ENCODE peak calls at places on chromosomes 12 and 14, in six cellular contexts. I is sigmoid colon, X is stomach, C is breast epithelium, B is tibial nerve, A is IMR-90. G is an unnamed sample.

GRCh38 chr14:73325630-73326299 is 88.5 kb downstream of the PAPLN start:
- DNase-seq in I (no peak), X (no peak), C (no peak), B (no peak), A (no peak), G (no peak)

GRCh38 chr14:54699735-54700134 is 132.8 kb downstream of the SAMD4A start:
- DNase-seq in I (no peak), X (no peak), C (no peak), B (no peak), A (no peak), G (no peak)

GRCh38 chr14:56452989-56453388 is 126.6 kb upstream of the TMEM260 start:
- DNase-seq in I (no peak), X (no peak), C (no peak), B (no peak), A (no peak), G (no peak)

GRCh38 chr14:59123526-59123925 is 64.9 kb upstream of the DAAM1 start:
- DNase-seq in I (no peak), X (no peak), C (no peak), B (peak; percentile 44), A (peak; percentile 32), G (no peak)

GRCh38 chr12:95605087-95605486 is 53.8 kb upstream of the USP44 start:
- DNase-seq in I (no peak), X (no peak), C (no peak), B (no peak), A (peak; percentile 77), G (no peak)

GRCh38 chr14:101537286-101537685 is 24.0 kb upstream of the DIO3 start:
- DNase-seq in I (no peak), X (no peak), C (no peak), B (no peak), A (no peak), G (no peak)

GRCh38 chr12:121494093-121494787 is 86.6 kb downstream of the KDM2B start:
- DNase-seq in I (no peak), X (peak; percentile 46), C (no peak), B (peak; percentile 33), A (peak; percentile 33), G (no peak)

GRCh38 chr12:15700595-15700994 is 88.6 kb downstream of the EPS8 start:
- DNase-seq in I (no peak), X (no peak), C (no peak), B (no peak), A (peak; percentile 95), G (no peak)

GRCh38 chr14:103539056-103539825 is 10.2 kb downstream of the TRMT61A start:
- DNase-seq in I (no peak), X (no peak), C (no peak), B (no peak), A (no peak), G (no peak)

DNA sequence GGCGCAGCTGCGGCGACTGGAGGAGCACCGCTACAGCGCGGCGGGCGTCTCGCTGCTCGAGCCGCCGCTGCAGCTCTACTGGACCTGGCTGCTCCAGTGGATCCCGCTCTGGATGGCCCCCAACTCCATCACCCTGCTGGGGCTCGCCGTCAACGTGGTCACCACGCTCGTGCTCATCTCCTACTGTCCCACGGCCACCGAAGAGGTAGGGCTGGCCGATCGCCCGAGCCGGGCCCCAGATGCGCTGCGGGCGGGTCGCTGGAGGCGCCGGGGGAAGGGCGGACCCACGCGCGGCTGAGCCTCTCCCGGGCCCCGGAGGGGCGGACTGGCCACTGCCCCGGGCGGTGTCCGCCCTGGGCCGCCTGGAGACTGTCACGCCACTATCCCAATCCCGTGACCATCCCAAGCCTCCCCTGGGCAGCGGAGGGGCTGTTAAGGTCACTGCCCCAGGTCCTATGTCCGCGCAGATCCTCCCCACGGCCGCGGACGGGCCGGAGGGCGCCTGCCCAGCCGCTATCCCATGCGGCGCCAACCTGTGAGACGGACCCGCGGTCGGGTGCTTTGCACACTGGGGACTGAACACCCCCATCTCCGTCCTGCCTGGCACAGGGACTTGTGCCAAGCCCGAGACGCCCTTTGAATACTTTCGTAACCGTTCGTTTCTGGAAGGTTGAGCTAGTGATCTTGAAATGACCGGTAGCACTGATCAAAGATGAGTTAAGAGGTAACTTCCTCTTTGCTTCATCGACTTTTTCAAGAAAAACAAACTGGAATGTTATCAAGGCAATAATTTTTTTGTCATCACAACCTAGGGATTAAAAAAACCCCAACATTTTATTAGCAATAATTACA is 716 bp downstream of the CHPT1 start:
- DNase-seq in I (peak; percentile 82), X (peak; percentile 64), C (no peak), B (peak; percentile 25), A (peak; percentile 7), G (peak; percentile 55)
- TF ChIP-seq POLR2A in I (no peak), X (no peak), C (no peak), B (no peak), A (no peak), G (peak; percentile 16)

DNA sequence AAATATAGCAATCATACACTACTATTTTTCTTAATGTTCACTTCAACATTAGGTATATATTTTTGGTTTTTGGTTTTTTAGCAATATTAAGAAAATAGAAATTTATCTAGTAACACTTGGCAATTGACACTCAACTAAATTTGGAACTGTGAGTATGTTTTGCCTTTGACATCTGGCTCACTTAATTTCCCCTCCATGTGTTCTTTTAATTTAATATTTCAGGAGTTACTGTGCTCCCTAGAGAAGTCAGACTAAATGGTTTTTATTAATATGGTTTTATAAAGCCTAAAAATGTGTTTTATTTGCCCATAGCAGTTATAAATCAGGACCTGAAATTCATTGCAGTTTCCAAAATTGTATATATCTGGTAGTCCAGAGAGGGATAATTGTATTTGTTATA is 175.3 kb upstream of the AVPR1A start:
- DNase-seq in I (no peak), X (no peak), C (no peak), B (no peak), A (no peak), G (no peak)
- H3K27ac ChIP-seq in I (no peak overlapping the region), X (no peak overlapping the region), C (no peak overlapping the region), B (no peak overlapping the region), A (no peak overlapping the region), G (no peak overlapping the region)

GRCh38 chr14:39956372-39956771 is 524.1 kb upstream of the FBXO33 start:
- DNase-seq in I (no peak), X (no peak), C (no peak), B (no peak), A (no peak), G (no peak)
- TF ChIP-seq CTCF in I (no peak), X (no peak), C (no peak), B (no peak), A (no peak), G (no peak)

DNA sequence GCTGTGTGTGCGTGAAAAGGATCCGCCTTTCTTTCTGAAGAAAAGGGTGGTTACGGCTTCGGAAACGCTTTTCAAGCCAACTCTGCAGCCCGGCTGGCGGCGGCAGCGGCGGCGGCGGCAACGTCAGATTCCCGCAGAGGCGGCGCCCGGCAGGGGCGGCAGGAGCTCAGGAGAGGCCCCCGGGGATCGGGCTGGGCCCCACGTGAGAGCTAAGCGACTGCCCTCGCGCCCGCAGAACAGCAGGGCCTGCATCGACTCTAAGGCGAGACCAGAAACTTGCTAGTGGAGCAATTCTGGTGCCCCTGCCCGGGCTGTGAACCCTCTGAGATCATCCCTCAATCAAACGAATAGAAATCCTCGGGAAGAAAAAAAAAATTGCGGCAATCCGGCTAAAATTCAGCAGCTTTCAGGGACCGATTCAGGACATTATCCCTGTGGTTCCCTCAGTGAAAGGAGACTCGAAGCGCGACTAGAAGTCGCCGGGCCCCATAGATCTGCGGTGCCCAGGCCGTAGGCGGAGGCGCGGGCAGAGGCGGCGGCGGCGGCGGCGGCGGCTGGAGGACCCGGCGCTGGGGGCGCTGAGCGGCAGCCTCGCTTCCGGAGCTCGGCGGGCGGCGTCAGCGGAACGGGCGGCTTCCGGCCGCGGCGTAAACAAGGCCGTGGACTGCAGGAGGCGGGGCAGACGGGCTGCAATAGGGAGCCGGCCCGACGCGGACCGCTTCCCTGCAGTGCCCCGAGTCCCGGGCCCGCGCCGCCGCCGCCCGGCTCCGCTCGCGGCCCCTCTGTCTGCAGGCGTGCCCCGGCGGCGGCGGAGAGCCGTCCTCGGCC is at the start of gene KLHDC2:
- DNase-seq in I (peak; percentile 93), X (peak; percentile 93), C (peak; percentile 87), B (peak; percentile 72), A (peak; percentile 88), G (peak; percentile 87)
- TF ChIP-seq POLR2A in I (no peak), X (no peak), C (peak; percentile 32), B (peak; percentile 92), A (peak; percentile 91), G (peak; percentile 98)

DNA sequence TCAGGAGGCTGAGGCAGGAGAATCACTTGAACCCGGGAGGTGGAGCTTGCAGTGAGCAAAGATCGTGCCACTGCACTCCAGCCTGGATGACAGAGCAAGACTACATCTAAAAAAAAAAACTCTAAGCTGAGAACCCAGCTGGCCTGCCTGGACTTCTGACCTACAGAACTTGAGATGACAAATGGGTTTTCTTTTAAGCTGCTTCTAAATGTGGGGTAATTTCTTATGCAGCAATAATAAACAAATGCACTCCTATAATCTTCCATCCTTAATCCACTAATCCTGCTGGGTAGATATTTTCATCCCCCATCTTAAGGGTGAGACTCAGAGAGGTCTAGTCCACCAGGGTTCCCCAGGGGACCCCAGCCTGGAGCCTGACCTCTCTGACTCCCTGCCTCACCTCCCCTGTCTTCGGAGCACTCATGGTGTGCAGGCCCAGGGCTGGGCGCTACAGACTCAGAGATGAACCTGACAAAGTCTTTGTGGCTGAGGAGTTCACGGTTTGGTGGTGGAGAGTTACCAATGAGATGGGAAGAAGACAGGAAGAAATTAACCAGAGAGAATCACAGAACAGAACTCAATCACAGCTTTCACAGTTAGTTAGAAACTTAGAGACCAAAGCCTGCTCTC is 39.7 kb upstream of the BDKRB2 start:
- DNase-seq in I (peak; percentile 52), X (no peak), C (no peak), B (no peak), A (peak; percentile 58), G (no peak)
- H3K27ac ChIP-seq in I (no peak overlapping the region), X (no peak overlapping the region), C (no peak overlapping the region), B (no peak overlapping the region), A (peak overlapping the region; percentile 64), G (no peak overlapping the region)

GRCh38 chr12:56260921-56261320 is 2.7 kb upstream of the ANKRD52 start:
- DNase-seq in I (no peak), X (no peak), C (no peak), B (no peak), A (no peak), G (no peak)
- TF ChIP-seq CTCF in I (no peak), X (no peak), C (no peak), B (no peak), A (no peak), G (no peak)

G was measured in prostate gland.